ENCODE peak calls at places on chromosomes 11 and 22, in nine cellular contexts. M is activated T-helper 1 cell treated with anti-CD3 and anti-CD28 coated beads, Interleukin-2, amount 50 U/mL, for 16 hours; R is fibroblast of villous mesenchyme; Y is epithelial cell of esophagus; T is GM23248; I is upper lobe of right lung; S is hypothalamus; Z is stimulated activated CD8-positive, alpha-beta memory T cell treated with anti-CD3 and anti-CD28 coated beads, Interleukin-15, amount 100 ng/mL, for 24 hours; A is astrocyte of the spinal cord. U is an unnamed sample.

GRCh38 chr11:120235024-120235628 is 4.8 kb upstream of the POU2F3 start:
- DNase-seq in Z (peak; percentile 42), M (peak; percentile 47), T (peak; percentile 56), I (peak; percentile 86), S (no peak), R (peak; percentile 52), A (peak; percentile 60), Y (peak; percentile 87), U (no peak)

GRCh38 chr11:105862736-105863367 is 159.2 kb downstream of the MSANTD4 start:
- DNase-seq in M (no peak), S (peak; percentile 7), Z (no peak), T (peak; percentile 65), I (no peak), R (peak; percentile 59), A (peak; percentile 65), Y (peak; percentile 64), U (no peak)

GRCh38 chr11:110818032-110818687 is 105.9 kb upstream of the ARHGAP20 start:
- DNase-seq in I (no peak), A (peak; percentile 71), Z (no peak), S (no peak), M (no peak), R (peak; percentile 63), Y (peak; percentile 76), T (peak; percentile 76), U (no peak)

GRCh38 chr22:18110194-18110943 is at the start of gene TUBA8:
- DNase-seq in Z (no peak), T (peak; percentile 75), S (no peak), I (peak; percentile 70), R (peak; percentile 33), A (peak; percentile 20), M (no peak), Y (peak; percentile 40), U (no peak)

GRCh38 chr11:2146051-2146450 is 6.9 kb upstream of the IGF2 start:
- DNase-seq in I (no peak), Y (no peak), S (no peak), T (no peak), R (no peak), Z (no peak), A (no peak), M (no peak), U (no peak)

GRCh38 chr11:64890084-64890944 is 11.9 kb upstream of the EHD1 start:
- DNase-seq in Y (no peak), Z (no peak), T (no peak), S (no peak), A (no peak), R (no peak), I (no peak), M (no peak), U (no peak)

GRCh38 chr22:23533328-23533762 is 46.7 kb downstream of the IGLL1 start:
- DNase-seq in M (no peak), A (no peak), R (peak; percentile 21), I (peak; percentile 63), T (peak; percentile 21), Y (peak; percentile 47), Z (no peak), S (no peak), U (no peak)

GRCh38 chr11:119100246-119100959 is 1.2 kb downstream of the DPAGT1 start:
- DNase-seq in S (no peak), A (peak; percentile 47), Z (no peak), M (no peak), R (peak; percentile 55), Y (peak; percentile 66), I (no peak), T (peak; percentile 65), U (no peak)

GRCh38 chr11:119356349-119357031 is 10.0 kb upstream of the MFRP start:
- DNase-seq in I (peak; percentile 92), T (peak; percentile 91), Y (peak; percentile 77), Z (peak; percentile 52), M (peak; percentile 47), A (peak; percentile 74), R (peak; percentile 73), S (peak; percentile 77), U (peak; percentile 48)

GRCh38 chr22:50190182-50190951 is 4.7 kb downstream of the TRABD start:
- DNase-seq in S (peak; percentile 9), Y (peak; percentile 81), T (peak; percentile 70), M (peak; percentile 68), A (peak; percentile 55), Z (no peak), I (peak; percentile 94), R (peak; percentile 83), U (peak; percentile 80)

GRCh38 chr11:43852057-43852636 is 28.5 kb upstream of the ALKBH3 start:
- DNase-seq in A (peak; percentile 82), Y (peak; percentile 79), T (peak; percentile 76), Z (no peak), M (peak; percentile 22), I (no peak), S (peak; percentile 16), R (peak; percentile 83), U (peak; percentile 25)